ENCODE peak calls at places on chromosomes 3 and 15, in nine cellular contexts. One of them, this sample, is unnamed.

GRCh38 chr3:194130807-194131589 is 5.0 kb upstream of the HES1 start:
- DNase-seq in esophagus squamous epithelium: no peak
- DNase-seq in ovary: no peak
- DNase-seq in thyroid gland: peak
- DNase-seq in uterus: no peak
- DNase-seq in spleen: no peak
- DNase-seq in stomach: peak
- DNase-seq in heart left ventricle: no peak
- DNase-seq in adrenal gland: no peak
- DNase-seq in this sample: peak

GRCh38 chr3:87269723-87270122 is 6.7 kb downstream of the POU1F1 start:
- DNase-seq in stomach: no peak
- DNase-seq in adrenal gland: no peak
- DNase-seq in thyroid gland: no peak
- DNase-seq in spleen: no peak
- DNase-seq in heart left ventricle: no peak
- DNase-seq in esophagus squamous epithelium: no peak
- DNase-seq in uterus: no peak
- DNase-seq in ovary: no peak
- DNase-seq in this sample: no peak

GRCh38 chr15:45393851-45394250 is 15.5 kb upstream of the GATM start:
- DNase-seq in ovary: no peak
- DNase-seq in esophagus squamous epithelium: no peak
- DNase-seq in heart left ventricle: no peak
- DNase-seq in thyroid gland: no peak
- DNase-seq in stomach: no peak
- DNase-seq in uterus: no peak
- DNase-seq in spleen: no peak
- DNase-seq in adrenal gland: no peak
- DNase-seq in this sample: peak

GRCh38 chr3:59185586-59186381 is 136.0 kb upstream of the CFAP20DC start:
- DNase-seq in thyroid gland: no peak
- DNase-seq in spleen: no peak
- DNase-seq in heart left ventricle: no peak
- DNase-seq in esophagus squamous epithelium: no peak
- DNase-seq in uterus: no peak
- DNase-seq in adrenal gland: no peak
- DNase-seq in stomach: no peak
- DNase-seq in ovary: no peak
- DNase-seq in this sample: no peak

GRCh38 chr3:141330718-141331369 is 37.5 kb upstream of the ZBTB38 start:
- DNase-seq in heart left ventricle: no peak
- DNase-seq in ovary: no peak
- DNase-seq in adrenal gland: no peak
- DNase-seq in spleen: no peak
- DNase-seq in thyroid gland: no peak
- DNase-seq in uterus: no peak
- DNase-seq in esophagus squamous epithelium: no peak
- DNase-seq in stomach: no peak
- DNase-seq in this sample: no peak

GRCh38 chr15:85760049-85760448 is 34.7 kb downstream of the KLHL25 start:
- DNase-seq in ovary: no peak
- DNase-seq in esophagus squamous epithelium: no peak
- DNase-seq in adrenal gland: no peak
- DNase-seq in spleen: peak
- DNase-seq in heart left ventricle: no peak
- DNase-seq in uterus: no peak
- DNase-seq in stomach: no peak
- DNase-seq in thyroid gland: no peak
- DNase-seq in this sample: no peak

GRCh38 chr3:21390136-21390535 is 360.9 kb downstream of the ZNF385D start:
- DNase-seq in adrenal gland: no peak
- DNase-seq in thyroid gland: no peak
- DNase-seq in esophagus squamous epithelium: no peak
- DNase-seq in heart left ventricle: no peak
- DNase-seq in uterus: no peak
- DNase-seq in spleen: no peak
- DNase-seq in stomach: no peak
- DNase-seq in ovary: no peak
- DNase-seq in this sample: no peak

GRCh38 chr3:99852851-99853250 is 35.2 kb downstream of the CMSS1 start:
- DNase-seq in thyroid gland: no peak
- DNase-seq in stomach: no peak
- DNase-seq in ovary: no peak
- DNase-seq in heart left ventricle: no peak
- DNase-seq in spleen: no peak
- DNase-seq in adrenal gland: no peak
- DNase-seq in esophagus squamous epithelium: no peak
- DNase-seq in uterus: no peak
- DNase-seq in this sample: no peak

GRCh38 chr3:112132975-112133448 is at the start of gene GCSAM:
- DNase-seq in adrenal gland: peak
- DNase-seq in ovary: no peak
- DNase-seq in esophagus squamous epithelium: no peak
- DNase-seq in stomach: no peak
- DNase-seq in heart left ventricle: peak
- DNase-seq in thyroid gland: peak
- DNase-seq in uterus: no peak
- DNase-seq in spleen: peak
- DNase-seq in this sample: peak

GRCh38 chr15:40238927-40239591 is at the start of gene PAK6:
- DNase-seq in uterus: peak
- DNase-seq in spleen: no peak
- DNase-seq in stomach: peak
- DNase-seq in adrenal gland: peak
- DNase-seq in ovary: peak
- DNase-seq in esophagus squamous epithelium: no peak
- DNase-seq in heart left ventricle: no peak
- DNase-seq in thyroid gland: peak
- DNase-seq in this sample: peak

GRCh38 chr3:134372405-134373277 is 1.6 kb downstream of the AMOTL2 start:
- DNase-seq in thyroid gland: peak
- DNase-seq in heart left ventricle: no peak
- DNase-seq in spleen: peak
- DNase-seq in esophagus squamous epithelium: no peak
- DNase-seq in ovary: no peak
- DNase-seq in uterus: no peak
- DNase-seq in stomach: no peak
- DNase-seq in adrenal gland: no peak
- DNase-seq in this sample: no peak

GRCh38 chr3:32340639-32341365 is 50.9 kb upstream of the CMTM7 start:
- DNase-seq in stomach: no peak
- DNase-seq in ovary: no peak
- DNase-seq in uterus: no peak
- DNase-seq in adrenal gland: peak
- DNase-seq in spleen: peak
- DNase-seq in esophagus squamous epithelium: no peak
- DNase-seq in heart left ventricle: no peak
- DNase-seq in thyroid gland: peak
- DNase-seq in this sample: peak

GRCh38 chr3:172159962-172160538 is 120.7 kb downstream of the FNDC3B start:
- DNase-seq in esophagus squamous epithelium: no peak
- DNase-seq in uterus: no peak
- DNase-seq in thyroid gland: peak
- DNase-seq in heart left ventricle: peak
- DNase-seq in spleen: no peak
- DNase-seq in stomach: no peak
- DNase-seq in adrenal gland: peak
- DNase-seq in ovary: no peak
- DNase-seq in this sample: no peak

GRCh38 chr3:47381317-47382157 is 716 bp downstream of the PTPN23 start:
- DNase-seq in heart left ventricle: peak
- DNase-seq in adrenal gland: peak
- DNase-seq in stomach: peak
- DNase-seq in ovary: peak
- DNase-seq in uterus: peak
- DNase-seq in thyroid gland: peak
- DNase-seq in spleen: peak
- DNase-seq in esophagus squamous epithelium: peak
- DNase-seq in this sample: peak

GRCh38 chr15:66293085-66293418 is 316 bp upstream of the DIS3L start:
- DNase-seq in esophagus squamous epithelium: no peak
- DNase-seq in thyroid gland: no peak
- DNase-seq in heart left ventricle: no peak
- DNase-seq in stomach: no peak
- DNase-seq in adrenal gland: no peak
- DNase-seq in uterus: no peak
- DNase-seq in ovary: no peak
- DNase-seq in spleen: no peak
- DNase-seq in this sample: no peak

DNA sequence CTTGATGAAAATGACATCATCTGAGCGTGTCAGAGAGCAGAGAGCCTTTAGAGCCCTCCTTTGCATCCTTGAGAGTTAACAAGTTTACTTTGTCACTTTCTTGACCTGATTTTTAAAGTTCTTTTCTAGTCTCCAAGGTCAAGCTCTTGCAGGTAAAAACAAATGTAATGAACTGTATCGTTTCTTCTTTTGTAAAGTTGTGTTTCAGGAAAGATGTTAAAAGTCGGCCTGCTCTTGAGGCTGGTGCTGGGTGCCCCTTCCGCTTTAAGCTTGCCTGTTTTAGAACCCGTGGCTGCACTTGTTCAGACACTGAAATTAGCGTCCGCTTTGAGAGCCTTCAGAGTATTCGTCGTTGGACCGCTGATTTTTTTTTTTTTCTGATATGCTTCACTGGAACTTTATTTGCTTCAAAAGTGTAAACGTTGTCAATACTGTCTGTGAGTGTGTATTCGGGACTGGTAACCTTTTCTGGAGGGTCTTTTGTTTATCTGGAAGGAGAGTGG is 52.6 kb upstream of the ULK4 start:
- DNase-seq in stomach: no peak
- DNase-seq in thyroid gland: peak
- DNase-seq in heart left ventricle: no peak
- DNase-seq in ovary: no peak
- DNase-seq in uterus: no peak
- DNase-seq in adrenal gland: no peak
- DNase-seq in esophagus squamous epithelium: no peak
- DNase-seq in spleen: no peak
- DNase-seq in this sample: peak
- H3K27ac ChIP-seq in stomach: no peak
- H3K27ac ChIP-seq in thyroid gland: peak
- H3K27ac ChIP-seq in heart left ventricle: peak
- H3K27ac ChIP-seq in ovary: no peak
- H3K27ac ChIP-seq in uterus: peak
- H3K27ac ChIP-seq in adrenal gland: peak
- H3K27ac ChIP-seq in esophagus squamous epithelium: peak
- H3K27ac ChIP-seq in spleen: peak
- H3K27ac ChIP-seq in this sample: peak

DNA sequence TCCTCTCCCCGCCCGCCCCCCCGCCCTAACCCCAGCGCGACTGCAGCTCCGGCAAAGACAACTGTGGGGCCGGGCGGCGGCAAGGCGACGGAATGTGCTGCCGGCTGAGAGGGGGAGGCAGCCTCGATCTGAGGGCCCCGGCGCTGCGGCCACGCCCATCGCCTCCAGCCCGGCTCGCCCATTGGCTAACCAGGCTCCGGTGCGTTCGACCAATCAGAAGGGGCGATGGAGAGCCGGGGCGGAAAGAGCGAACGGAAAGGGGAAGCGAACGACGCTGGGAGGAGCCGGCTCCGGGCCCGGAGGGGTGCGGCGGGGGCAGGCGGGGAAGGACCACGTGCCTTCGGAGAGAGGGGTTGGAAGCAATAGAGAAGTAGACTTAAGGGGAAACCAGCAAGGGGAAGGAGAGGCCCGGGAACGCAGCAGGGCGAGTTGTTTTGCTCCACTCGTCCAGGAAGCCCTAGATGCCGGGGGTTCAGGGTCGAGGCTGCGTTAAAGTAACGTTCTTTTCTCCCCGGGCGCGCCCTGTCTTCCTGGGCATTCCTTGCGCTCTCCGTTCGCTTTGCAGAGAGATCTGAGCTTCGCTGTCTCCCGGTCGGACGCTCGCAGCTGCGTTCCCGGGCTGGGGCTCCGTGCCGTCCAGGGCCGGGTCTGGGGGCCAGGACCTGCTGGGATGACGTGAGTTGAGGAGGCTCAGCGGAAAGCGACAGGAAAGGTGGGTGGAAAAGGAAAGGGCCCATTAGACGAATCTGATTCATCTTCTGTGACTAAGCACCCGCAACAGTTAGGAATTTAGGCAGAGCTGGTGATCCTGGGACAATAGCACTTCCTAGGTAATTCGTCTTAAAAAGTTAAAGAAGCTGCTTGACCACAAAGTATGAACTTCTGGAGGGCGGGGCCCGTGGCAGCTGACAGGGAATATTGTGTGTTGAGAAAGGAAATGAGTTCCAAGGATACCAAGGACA is at the start of gene KPNA4:
- DNase-seq in stomach: peak
- DNase-seq in ovary: peak
- DNase-seq in heart left ventricle: peak
- DNase-seq in esophagus squamous epithelium: peak
- DNase-seq in adrenal gland: peak
- DNase-seq in thyroid gland: peak
- DNase-seq in spleen: peak
- DNase-seq in uterus: peak
- DNase-seq in this sample: peak
- TF ChIP-seq POLR2A in stomach: peak
- TF ChIP-seq POLR2A in ovary: peak
- TF ChIP-seq POLR2A in heart left ventricle: peak
- TF ChIP-seq POLR2A in esophagus squamous epithelium: peak
- TF ChIP-seq POLR2A in adrenal gland: peak
- TF ChIP-seq POLR2A in thyroid gland: peak
- TF ChIP-seq POLR2A in spleen: no peak
- TF ChIP-seq POLR2A in uterus: peak
- TF ChIP-seq POLR2A in this sample: peak

DNA sequence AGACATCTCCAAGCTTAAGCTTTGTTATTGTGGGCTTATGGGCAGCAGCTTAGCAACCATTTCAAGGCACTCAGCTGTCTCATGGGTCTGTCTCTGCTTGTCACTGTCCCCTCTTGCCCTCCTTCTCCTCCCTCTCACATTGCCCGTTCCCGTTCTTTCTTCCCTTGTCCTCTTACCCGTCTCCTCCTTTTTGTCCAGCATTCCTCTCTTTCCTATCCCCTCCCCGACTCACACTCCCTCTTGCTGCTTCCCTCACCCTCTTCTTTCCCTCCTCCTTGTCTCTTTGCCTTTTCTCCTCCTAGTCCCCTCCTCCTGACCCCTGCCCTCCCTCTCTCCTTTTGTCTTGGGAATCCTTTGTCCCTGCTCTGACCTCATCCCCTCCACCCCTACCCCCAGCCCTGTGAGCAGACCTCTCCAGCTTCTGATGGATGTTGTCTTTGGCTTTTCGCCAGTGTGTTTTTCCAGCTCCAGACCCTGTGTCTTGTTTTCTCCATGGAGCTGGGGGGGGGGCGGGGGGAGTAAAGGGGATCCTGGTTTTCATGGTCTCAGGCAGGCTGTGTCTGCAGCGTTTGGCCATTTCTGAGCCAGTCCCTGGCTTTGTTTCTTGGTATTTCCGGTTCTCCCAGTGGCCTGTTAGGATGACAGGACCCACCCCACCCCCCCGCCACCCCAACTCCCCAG is 47.9 kb upstream of the TRAK1 start:
- DNase-seq in spleen: no peak
- DNase-seq in heart left ventricle: peak
- DNase-seq in adrenal gland: peak
- DNase-seq in ovary: no peak
- DNase-seq in stomach: no peak
- DNase-seq in uterus: peak
- DNase-seq in thyroid gland: peak
- DNase-seq in esophagus squamous epithelium: no peak
- DNase-seq in this sample: peak
- H3K4me3 ChIP-seq in spleen: no peak
- H3K4me3 ChIP-seq in heart left ventricle: no peak
- H3K4me3 ChIP-seq in adrenal gland: no peak
- H3K4me3 ChIP-seq in ovary: no peak
- H3K4me3 ChIP-seq in stomach: no peak
- H3K4me3 ChIP-seq in uterus: no peak
- H3K4me3 ChIP-seq in thyroid gland: no peak
- H3K4me3 ChIP-seq in esophagus squamous epithelium: no peak
- H3K4me3 ChIP-seq in this sample: no peak

GRCh38 chr3:30649572-30650310 is 43.3 kb downstream of the TGFBR2 start:
- DNase-seq in ovary: no peak
- DNase-seq in uterus: no peak
- DNase-seq in adrenal gland: no peak
- DNase-seq in thyroid gland: no peak
- DNase-seq in heart left ventricle: no peak
- DNase-seq in esophagus squamous epithelium: no peak
- DNase-seq in spleen: no peak
- DNase-seq in stomach: no peak
- DNase-seq in this sample: no peak
- H3K27ac ChIP-seq in ovary: no peak
- H3K27ac ChIP-seq in uterus: no peak
- H3K27ac ChIP-seq in adrenal gland: no peak
- H3K27ac ChIP-seq in thyroid gland: no peak
- H3K27ac ChIP-seq in heart left ventricle: peak
- H3K27ac ChIP-seq in esophagus squamous epithelium: peak
- H3K27ac ChIP-seq in spleen: peak
- H3K27ac ChIP-seq in stomach: no peak
- H3K27ac ChIP-seq in this sample: peak